ENCODE peak calls at places on chromosomes 7 and 10, in four cellular contexts. B is stimulated activated CD4-positive, alpha-beta T cell treated with anti-CD3 and anti-CD28 coated beads, TNF-alpha, amount 100 ng/mL, for 4 hours; H is stimulated activated CD8-positive, alpha-beta memory T cell treated with anti-CD3 and anti-CD28 coated beads, Interleukin-7, amount 100 ng/mL, for 4 hours; X is AML-193. E is an unnamed sample.

GRCh38 chr10:71040890-71041590 is 152.7 kb upstream of the PCBD1 start:
- DNase-seq in B (no peak), X (no peak), H (no peak), E (no peak)

GRCh38 chr10:22010973-22011408 is 7.5 kb upstream of the DNAJC1 start:
- DNase-seq in X (peak), H (no peak), B (no peak), E (no peak)

GRCh38 chr10:132135398-132135872 is 51.3 kb upstream of the DPYSL4 start:
- DNase-seq in H (no peak), B (no peak), X (no peak), E (no peak)

GRCh38 chr7:127938588-127938987 is 92.6 kb downstream of the LRRC4 start:
- DNase-seq in X (no peak), H (no peak), B (no peak), E (no peak)

GRCh38 chr7:46755120-46756034 is 826.5 kb downstream of the TNS3 start:
- DNase-seq in X (no peak), B (no peak), H (no peak), E (no peak)

GRCh38 chr10:46551701-46552525 is 4.5 kb downstream of the GPRIN2 start:
- DNase-seq in B (no peak), H (no peak), X (no peak), E (no peak)

GRCh38 chr7:81925530-81925929 is 155.7 kb upstream of the HGF start:
- DNase-seq in X (no peak), B (no peak), H (no peak), E (no peak)

GRCh38 chr7:77467453-77467852 is 51.3 kb upstream of the GSAP start:
- DNase-seq in H (no peak), B (no peak), X (no peak), E (no peak)

GRCh38 chr10:52864459-52865106 is 92.0 kb upstream of the MBL2 start:
- DNase-seq in B (no peak), H (no peak), X (no peak), E (peak)

GRCh38 chr7:102866480-102866879 is 46.3 kb upstream of the LRRC17 start:
- DNase-seq in X (no peak), B (no peak), H (no peak), E (no peak)

GRCh38 chr7:150860291-150860977 is 8.1 kb downstream of the AOC1 start:
- DNase-seq in H (no peak), B (no peak), X (no peak), E (no peak)

GRCh38 chr10:51445587-51445986 is 253.8 kb downstream of the CSTF2T start:
- DNase-seq in X (no peak), B (no peak), H (no peak), E (no peak)

GRCh38 chr10:132078746-132079345 is 13.1 kb downstream of the JAKMIP3 start:
- DNase-seq in X (no peak), H (no peak), B (no peak), E (no peak)

GRCh38 chr7:151984612-151985011 is 28.4 kb downstream of the GALNTL5 start:
- DNase-seq in B (no peak), H (no peak), X (no peak), E (no peak)

GRCh38 chr10:38043516-38043915 is 33.0 kb downstream of the ZNF33A start:
- DNase-seq in X (no peak), B (no peak), H (no peak), E (no peak)

GRCh38 chr7:117230276-117231046 is 92.4 kb downstream of the WNT2 start:
- DNase-seq in B (no peak), H (no peak), X (no peak), E (no peak)

GRCh38 chr7:55188590-55189446 is 170.0 kb downstream of the EGFR start:
- DNase-seq in B (no peak), X (no peak), H (no peak), E (no peak)

GRCh38 chr7:127447326-127447945 is 54.9 kb upstream of the ZNF800 start:
- DNase-seq in H (peak), X (peak), B (peak), E (no peak)

GRCh38 chr10:84296071-84296981 is 32.1 kb upstream of the CCSER2 start:
- DNase-seq in X (no peak), H (no peak), B (no peak), E (peak)

GRCh38 chr7:15972767-15973362 is 286.4 kb upstream of the MEOX2 start:
- DNase-seq in B (no peak), H (no peak), X (no peak), E (no peak)

GRCh38 chr7:66964391-66964790 is 31.0 kb downstream of the SBDS start:
- DNase-seq in B (no peak), X (no peak), H (no peak), E (no peak)

GRCh38 chr10:124477614-124478363 is 16.2 kb downstream of the LHPP start:
- DNase-seq in B (no peak), H (no peak), X (no peak), E (no peak)